ENCODE peak calls at places on chromosomes 7 and 10, in nine cellular contexts. W, I, L, G, U, F, O, J and B are unnamed samples.

GRCh38 chr7:80039255-80039884 is 95.3 kb upstream of the GNAI1 start:
- DNase-seq in U (no peak), W (no peak), J (no peak), L (peak), G (no peak), F (no peak), I (no peak), O (no peak), B (no peak)

GRCh38 chr10:98269435-98269912 is 1.5 kb upstream of the LOXL4 start:
- DNase-seq in F (peak), J (peak), O (peak), U (peak), W (peak), G (peak), L (peak), I (no peak), B (peak)

GRCh38 chr7:8217200-8218068 is 44.5 kb downstream of the ICA1 start:
- DNase-seq in I (no peak), O (peak), F (peak), W (peak), J (peak), G (no peak), L (peak), U (peak), B (peak)

GRCh38 chr7:145265180-145265579 is 429.3 kb upstream of the TPK1 start:
- DNase-seq in W (no peak), F (no peak), J (no peak), L (no peak), O (no peak), U (no peak), G (no peak), I (no peak), B (no peak)

GRCh38 chr7:105112440-105113418 is 98.7 kb downstream of the KMT2E start:
- DNase-seq in J (no peak), G (no peak), U (no peak), F (no peak), W (no peak), I (peak), O (no peak), L (no peak), B (no peak)

GRCh38 chr10:87054373-87055295 is 34.5 kb downstream of the FAM25A start:
- DNase-seq in F (no peak), I (no peak), L (peak), U (no peak), J (peak), W (no peak), G (no peak), O (no peak), B (peak)

GRCh38 chr10:17444062-17444714 is 10.2 kb downstream of the ST8SIA6 start:
- DNase-seq in U (no peak), W (no peak), L (no peak), O (no peak), I (no peak), J (no peak), F (no peak), G (no peak), B (no peak)

GRCh38 chr10:8908013-8908412 is 853.5 kb downstream of the GATA3 start:
- DNase-seq in O (no peak), U (no peak), L (no peak), W (no peak), G (no peak), I (no peak), F (no peak), J (no peak), B (no peak)

GRCh38 chr7:821688-822087 is 10.6 kb upstream of the SUN1 start:
- DNase-seq in J (no peak), L (no peak), O (no peak), F (no peak), G (peak), W (no peak), U (no peak), I (no peak), B (no peak)

GRCh38 chr10:64506963-64507362 is 985.8 kb downstream of the REEP3 start:
- DNase-seq in L (no peak), U (no peak), O (no peak), J (no peak), I (no peak), F (no peak), G (no peak), W (no peak), B (no peak)

GRCh38 chr10:4450981-4451501 is 375.0 kb upstream of the AKR1E2 start:
- DNase-seq in W (peak), U (no peak), O (peak), I (no peak), L (peak), G (no peak), J (no peak), F (no peak), B (no peak)

GRCh38 chr7:140625908-140626868 is 14.4 kb downstream of the DENND2A start:
- DNase-seq in L (peak), O (peak), F (peak), G (peak), U (peak), W (peak), J (peak), I (peak), B (no peak)

GRCh38 chr7:96823274-96823673 is 113.6 kb upstream of the SEM1 start:
- DNase-seq in F (no peak), L (no peak), U (no peak), I (no peak), W (no peak), J (no peak), O (peak), G (no peak), B (peak)

GRCh38 chr7:21642422-21642821 is 99.6 kb downstream of the DNAH11 start:
- DNase-seq in G (no peak), F (no peak), O (no peak), U (no peak), L (no peak), J (no peak), W (no peak), I (no peak), B (no peak)

GRCh38 chr10:30182191-30183075 is 123.0 kb upstream of the JCAD start:
- DNase-seq in U (no peak), G (no peak), O (peak), W (peak), F (peak), I (no peak), J (no peak), L (peak), B (peak)
- TF ChIP-seq CTCF in U (no peak), G (no peak), O (no peak), W (no peak), F (no peak), I (no peak), J (no peak), L (no peak), B (no peak)

GRCh38 chr10:11150255-11150731 is 132.6 kb downstream of the CELF2 start:
- DNase-seq in F (no peak), O (no peak), I (no peak), G (no peak), J (no peak), U (no peak), L (no peak), W (no peak), B (no peak)
- H3K4me3 ChIP-seq in F (no peak), O (no peak), I (no peak), G (no peak), J (no peak), U (no peak), L (no peak), W (no peak), B (no peak)

DNA sequence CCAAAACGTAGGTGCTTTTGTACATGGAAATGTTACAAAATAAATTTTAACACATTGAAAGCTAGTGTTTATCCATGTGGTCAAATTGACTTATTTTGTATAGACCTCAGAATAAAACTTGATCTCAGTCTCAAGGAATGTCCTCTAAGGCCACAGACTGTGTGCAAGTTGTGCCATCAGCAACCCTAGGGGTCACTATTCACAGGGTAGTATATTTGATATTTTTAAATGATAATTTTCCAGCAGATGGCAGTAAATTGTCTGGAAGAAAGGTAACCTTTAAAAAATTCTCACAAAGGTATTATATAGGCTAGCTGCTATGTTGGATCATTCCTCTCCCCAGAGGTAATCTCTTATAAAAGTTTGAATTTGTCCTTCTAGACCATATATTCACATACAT is 12.9 kb upstream of the SNX10 start:
- DNase-seq in F (peak), L (no peak), U (no peak), I (no peak), J (peak), W (no peak), O (peak), G (no peak), B (no peak)
- TF ChIP-seq CTCF in F (peak), L (no peak), U (no peak), I (no peak), J (peak), W (peak), O (peak), G (no peak), B (peak)

DNA sequence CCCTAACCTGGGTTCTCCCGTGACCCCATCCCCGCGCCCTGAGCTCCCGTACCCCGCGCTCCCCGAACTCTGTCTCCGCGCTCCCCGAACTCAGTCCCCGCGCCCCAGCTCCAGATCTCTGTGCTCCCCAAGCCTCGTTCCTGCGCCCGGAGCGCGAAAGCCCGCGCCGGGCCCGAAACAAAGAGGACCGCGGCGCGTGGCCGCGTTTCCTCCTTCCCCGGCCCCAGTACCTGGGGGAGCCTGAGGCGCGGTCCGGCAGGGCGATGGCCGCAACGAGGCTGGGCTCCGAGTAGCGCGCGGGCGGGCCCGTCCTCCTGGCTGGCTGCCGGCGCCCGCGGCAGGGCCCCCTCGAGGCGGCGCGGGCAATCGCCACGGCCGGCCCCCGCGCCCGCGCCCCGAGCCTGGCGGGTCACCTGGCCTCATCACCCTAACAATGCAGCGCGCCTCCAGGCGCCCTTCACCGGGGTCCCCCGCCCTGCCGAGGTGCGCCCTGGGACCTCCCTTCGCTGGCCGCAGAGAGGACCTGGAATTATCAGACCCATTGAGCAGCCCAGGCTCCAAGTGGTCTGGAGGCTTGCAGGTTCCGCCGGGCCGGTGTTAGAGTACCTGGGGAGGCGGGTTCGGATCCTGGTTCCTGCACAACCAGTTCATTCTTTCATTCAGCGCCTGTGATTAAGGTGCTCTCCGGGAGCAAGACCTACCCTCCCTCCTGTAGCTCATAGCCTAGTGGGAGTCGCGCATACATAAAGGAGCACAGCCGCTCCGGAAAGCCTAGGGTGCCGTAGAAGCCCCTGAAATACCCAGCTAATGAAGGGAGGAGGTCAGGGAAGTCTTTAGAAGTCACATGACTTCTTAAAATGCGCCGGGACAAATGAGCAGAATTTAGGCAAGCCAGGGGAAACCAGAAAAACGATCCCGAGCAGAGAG is at the start of gene TNS3:
- DNase-seq in G (no peak), J (peak), L (peak), W (no peak), U (no peak), O (peak), I (peak), F (no peak), B (no peak)
- H3K4me3 ChIP-seq in G (peak), J (peak), L (peak), W (peak), U (peak), O (peak), I (peak), F (peak), B (peak)

GRCh38 chr10:133047526-133047925 is 40.2 kb upstream of the ADGRA1 start:
- DNase-seq in O (no peak), G (no peak), U (no peak), J (no peak), F (no peak), W (no peak), I (no peak), L (no peak), B (no peak)
- TF ChIP-seq CTCF in O (no peak), G (no peak), U (no peak), J (no peak), F (no peak), W (no peak), I (no peak), L (no peak), B (no peak)

DNA sequence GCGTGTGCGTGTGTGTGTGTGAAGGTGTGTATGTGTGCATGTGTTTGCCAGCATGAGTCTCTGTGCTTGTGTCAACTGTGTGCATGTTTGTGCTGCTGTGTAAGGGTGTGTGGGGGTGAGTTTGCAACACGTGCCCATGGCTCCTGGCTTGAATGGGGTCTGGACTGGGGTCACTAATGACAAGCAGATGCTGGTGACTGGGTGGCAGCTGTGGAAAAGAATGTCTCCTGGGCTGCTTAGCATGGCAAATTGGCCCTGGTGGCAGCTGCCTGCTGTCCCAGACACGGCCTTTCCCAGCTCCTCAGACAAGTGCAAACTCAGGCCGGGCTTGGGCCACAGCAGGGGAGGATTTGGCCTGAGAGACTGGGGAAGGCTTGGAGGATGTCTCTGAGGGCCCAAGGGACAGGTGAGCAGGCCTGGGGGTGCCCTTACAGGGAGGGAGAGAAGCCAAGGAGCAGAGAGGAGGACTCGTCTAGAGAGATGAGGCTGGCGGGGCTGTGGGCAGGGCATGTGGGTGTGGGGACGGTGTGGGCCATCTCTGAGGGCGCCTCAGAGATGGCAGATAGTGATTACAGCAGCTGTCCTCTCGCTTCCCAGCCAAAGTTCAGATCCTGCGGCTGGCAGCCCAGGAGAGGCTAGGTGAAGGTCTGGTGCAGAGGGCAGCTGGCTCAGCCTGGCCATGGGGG is 1.5 kb downstream of the AQP1 start:
- DNase-seq in W (no peak), O (no peak), L (no peak), J (no peak), F (no peak), U (peak), I (no peak), G (no peak), B (no peak)
- H3K4me3 ChIP-seq in W (no peak), O (no peak), L (peak), J (no peak), F (no peak), U (peak), I (peak), G (peak), B (no peak)